ENCODE peak calls at places on chromosomes 11 and 22, in ten cellular contexts. J is transverse colon, Y is upper lobe of left lung, X is GM23338, S is esophagus muscularis mucosa, M is sigmoid colon, A is prostate gland, L is HCT116, U is spleen, T is Panc1. O is an unnamed sample.

GRCh38 chr11:132721526-132721925 is 810.8 kb downstream of the OPCML start:
- DNase-seq in Y (no peak), X (no peak), M (no peak), A (no peak), U (no peak), T (no peak), S (no peak), L (no peak), J (no peak), O (no peak)

GRCh38 chr11:118144301-118144701 is 8.3 kb downstream of the SCN4B start:
- DNase-seq in Y (no peak), J (no peak), L (no peak), X (no peak), U (no peak), S (no peak), M (peak; percentile 54), T (no peak), A (no peak), O (no peak)

GRCh38 chr11:119788096-119788883 is 59.3 kb upstream of the NECTIN1 start:
- DNase-seq in A (no peak), Y (no peak), J (no peak), U (peak; percentile 66), X (no peak), L (no peak), T (no peak), S (no peak), M (no peak), O (no peak)

GRCh38 chr11:122285444-122285843 is 169.4 kb upstream of the BLID start:
- DNase-seq in U (no peak), L (no peak), T (no peak), S (no peak), X (no peak), Y (no peak), M (no peak), A (no peak), J (no peak), O (no peak)

GRCh38 chr11:8235925-8236324 is 27.8 kb downstream of the LMO1 start:
- DNase-seq in T (no peak), U (peak; percentile 17), Y (no peak), A (no peak), M (no peak), S (no peak), J (no peak), L (no peak), X (no peak), O (no peak)

GRCh38 chr11:20250644-20251247 is 90.5 kb upstream of the DBX1 start:
- DNase-seq in L (no peak), Y (no peak), U (no peak), M (no peak), X (no peak), T (no peak), A (no peak), S (no peak), J (no peak), O (no peak)

GRCh38 chr11:3611976-3612678 is 29.7 kb downstream of the ART5 start:
- DNase-seq in T (no peak), M (no peak), Y (no peak), L (no peak), X (no peak), J (no peak), U (no peak), A (no peak), S (no peak), O (no peak)

GRCh38 chr22:17164392-17165024 is 5.4 kb upstream of the HDHD5 start:
- DNase-seq in U (peak; percentile 19), A (no peak), M (no peak), S (no peak), Y (no peak), J (no peak), T (no peak), L (peak; percentile 37), X (peak; percentile 76), O (no peak)

GRCh38 chr22:37636186-37636948 is 3.1 kb upstream of the SH3BP1 start:
- DNase-seq in S (no peak), T (no peak), J (peak; percentile 51), M (no peak), U (peak; percentile 85), X (peak; percentile 47), L (no peak), A (no peak), Y (no peak), O (no peak)

GRCh38 chr11:61045271-61045670 is 57.0 kb upstream of the CD5 start:
- DNase-seq in X (no peak), S (no peak), U (no peak), A (no peak), Y (no peak), M (no peak), L (no peak), T (no peak), J (no peak), O (no peak)

GRCh38 chr11:109342261-109342660 is 79.7 kb upstream of the C11orf87 start:
- DNase-seq in M (no peak), J (no peak), A (no peak), Y (no peak), L (no peak), X (no peak), S (no peak), T (no peak), U (no peak), O (no peak)

GRCh38 chr11:72085836-72086475 is 5.3 kb downstream of the LRRC51 start:
- DNase-seq in X (peak; percentile 42), U (no peak), T (no peak), A (no peak), Y (no peak), L (no peak), J (no peak), S (no peak), M (no peak), O (no peak)

GRCh38 chr22:46650078-46650810 is 30.1 kb downstream of the GRAMD4 start:
- DNase-seq in X (no peak), A (no peak), L (no peak), T (no peak), Y (peak; percentile 49), M (no peak), S (no peak), U (no peak), J (no peak), O (no peak)

GRCh38 chr11:76744186-76745058 is 38.7 kb upstream of the TSKU start:
- DNase-seq in S (no peak), X (no peak), L (no peak), M (peak; percentile 73), T (no peak), U (no peak), J (peak; percentile 33), Y (no peak), A (no peak), O (no peak)

GRCh38 chr22:17131686-17132085 is 10.5 kb upstream of the TMEM121B start:
- DNase-seq in S (no peak), X (peak; percentile 78), A (no peak), T (no peak), U (peak; percentile 51), J (no peak), L (no peak), Y (no peak), M (peak; percentile 28), O (no peak)

GRCh38 chr11:21446939-21447590 is 745.8 kb upstream of the ANO5 start:
- DNase-seq in X (no peak), U (no peak), Y (no peak), M (no peak), J (no peak), T (no peak), A (no peak), S (no peak), L (no peak), O (no peak)
- TF ChIP-seq POLR2AphosphoS5 in X (no peak), U (no peak), Y (no peak), M (no peak), J (no peak), T (no peak), A (no peak), S (no peak), L (no peak), O (no peak)

GRCh38 chr22:43000441-43001175 is 14.3 kb downstream of the PACSIN2 start:
- DNase-seq in Y (no peak), U (no peak), L (no peak), M (peak; percentile 53), J (no peak), X (no peak), A (no peak), S (no peak), T (no peak), O (no peak)
- TF ChIP-seq POLR2AphosphoS5 in Y (no peak), U (no peak), L (no peak), M (no peak), J (no peak), X (no peak), A (no peak), S (no peak), T (no peak), O (no peak)

GRCh38 chr22:20319041-20319744 is 667 bp downstream of the DGCR6L start:
- DNase-seq in X (peak; percentile 65), T (no peak), L (no peak), J (no peak), S (peak; percentile 79), Y (no peak), U (peak; percentile 56), M (peak; percentile 60), A (peak; percentile 4), O (no peak)

GRCh38 chr22:20324139-20324516 is 4.3 kb upstream of the DGCR6L start:
- DNase-seq in M (no peak), T (no peak), J (no peak), U (no peak), S (no peak), Y (no peak), X (no peak), L (no peak), A (no peak), O (no peak)

GRCh38 chr22:20316217-20316843 is 3.5 kb downstream of the DGCR6L start:
- DNase-seq in S (peak; percentile 31), A (peak; percentile 3), T (no peak), L (no peak), Y (peak; percentile 52), U (peak; percentile 58), M (peak; percentile 58), X (no peak), J (peak; percentile 4), O (no peak)

GRCh38 chr22:20316844-20317401 is 2.9 kb downstream of the DGCR6L start:
- DNase-seq in T (no peak), S (no peak), Y (no peak), A (no peak), J (peak; percentile 6), U (peak; percentile 65), X (no peak), L (no peak), M (no peak), O (no peak)

GRCh38 chr22:20319745-20320658 is at the start of gene DGCR6L:
- DNase-seq in J (peak; percentile 98), M (peak; percentile 97), Y (peak; percentile 100), U (peak; percentile 99), L (peak; percentile 90), A (peak; percentile 94), S (peak; percentile 97), X (peak; percentile 99), T (no peak), O (no peak)
- TF ChIP-seq POLR2AphosphoS5 in J (no peak), M (peak; percentile 85), Y (peak; percentile 61), U (peak; percentile 89), L (peak; percentile 87), A (peak; percentile 96), S (peak; percentile 89), X (peak; percentile 81), T (peak; percentile 44), O (peak; percentile 89)

DNA sequence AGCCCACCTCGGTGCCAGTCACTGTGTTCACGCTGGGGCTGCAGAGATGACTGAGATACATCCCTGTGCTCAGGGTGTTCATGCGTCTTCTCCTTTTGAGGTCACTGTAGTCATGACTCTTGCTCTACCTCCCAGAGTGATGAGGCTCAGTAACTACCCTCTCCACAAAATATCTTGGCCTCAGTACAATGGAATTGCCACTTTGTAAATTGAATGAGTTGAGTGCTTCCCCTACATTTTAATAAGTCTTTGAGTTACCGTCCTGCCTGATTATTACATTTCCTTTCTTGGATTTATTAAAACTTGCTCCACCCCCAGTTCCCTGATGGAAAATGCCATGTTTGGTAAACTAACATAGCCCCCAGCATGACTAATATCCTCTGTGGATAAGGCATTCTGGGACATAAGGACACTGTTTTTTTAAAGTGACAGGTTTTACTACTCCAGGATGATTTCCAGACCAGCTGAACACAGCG is 15.9 kb downstream of the PRSS23 start:
- DNase-seq in J (no peak), S (no peak), Y (no peak), M (no peak), L (no peak), U (no peak), A (no peak), X (no peak), T (no peak), O (no peak)
- TF ChIP-seq POLR2AphosphoS5 in J (peak; percentile 81), S (peak; percentile 44), Y (no peak), M (peak; percentile 97), L (no peak), U (no peak), A (peak; percentile 77), X (no peak), T (no peak), O (no peak)

O was measured in SK-N-MC.